ENCODE peak calls at places on chromosome 21, in seven cellular contexts. X is body of pancreas; V is neuronal stem cell; R is transverse colon; D is colonic mucosa; G is IMR-90; K is CD8-positive, alpha-beta T cell. C is an unnamed sample.

GRCh38 chr21:24259241-24259640 is 1348.0 kb downstream of the MRPL39 start:
- DNase-seq in X (no peak), D (no peak), G (peak), V (no peak), K (no peak), R (no peak), C (no peak)

GRCh38 chr21:37503848-37504467 is 137.4 kb downstream of the DYRK1A start:
- DNase-seq in D (no peak), K (no peak), X (no peak), V (no peak), R (no peak), G (peak), C (no peak)

GRCh38 chr21:38297193-38297592 is 40.4 kb downstream of the KCNJ15 start:
- DNase-seq in K (no peak), D (no peak), G (peak), R (no peak), X (no peak), V (no peak), C (no peak)

GRCh38 chr21:31873696-31874599 is 1.1 kb downstream of the HUNK start:
- DNase-seq in V (peak), X (peak), R (peak), D (peak), K (peak), G (peak), C (peak)

GRCh38 chr21:42293649-42294272 is 21.4 kb downstream of the TFF3 start:
- DNase-seq in K (no peak), D (no peak), V (no peak), G (no peak), X (no peak), R (no peak), C (no peak)

GRCh38 chr21:20276954-20277353 is 721.3 kb upstream of the NCAM2 start:
- DNase-seq in X (no peak), G (no peak), R (no peak), K (no peak), V (peak), D (no peak), C (no peak)

GRCh38 chr21:37866027-37866426 is 50.2 kb downstream of the KCNJ6 start:
- DNase-seq in V (no peak), K (no peak), D (no peak), X (peak), R (no peak), G (no peak), C (no peak)

GRCh38 chr21:42038826-42039425 is 28.8 kb upstream of the ZBTB21 start:
- DNase-seq in D (no peak), V (no peak), X (peak), R (no peak), G (peak), K (no peak), C (no peak)

GRCh38 chr21:39681845-39682244 is 63.1 kb upstream of the IGSF5 start:
- DNase-seq in R (no peak), X (no peak), G (peak), D (no peak), K (no peak), V (no peak), C (no peak)

GRCh38 chr21:31921079-31921478 is 48.3 kb downstream of the HUNK start:
- DNase-seq in K (no peak), R (no peak), V (no peak), D (no peak), X (no peak), G (peak), C (no peak)

GRCh38 chr21:36966846-36967657 is 583 bp upstream of the HLCS start:
- DNase-seq in G (no peak), X (peak), K (no peak), D (no peak), V (no peak), R (no peak), C (no peak)

GRCh38 chr21:43190544-43191340 is 21.9 kb downstream of the CRYAA start:
- DNase-seq in K (no peak), G (no peak), V (no peak), X (no peak), D (peak), R (no peak), C (no peak)

GRCh38 chr21:25107708-25108107 is 499.6 kb downstream of the MRPL39 start:
- DNase-seq in X (no peak), G (peak), D (no peak), V (no peak), R (no peak), K (no peak), C (no peak)

GRCh38 chr21:42231761-42232160 is 12.8 kb downstream of the ABCG1 start:
- DNase-seq in K (no peak), V (no peak), R (no peak), X (no peak), G (no peak), D (no peak), C (no peak)

GRCh38 chr21:38769253-38769780 is 36.4 kb upstream of the ETS2 start:
- DNase-seq in K (no peak), V (no peak), R (no peak), G (peak), D (no peak), X (no peak), C (no peak)

DNA sequence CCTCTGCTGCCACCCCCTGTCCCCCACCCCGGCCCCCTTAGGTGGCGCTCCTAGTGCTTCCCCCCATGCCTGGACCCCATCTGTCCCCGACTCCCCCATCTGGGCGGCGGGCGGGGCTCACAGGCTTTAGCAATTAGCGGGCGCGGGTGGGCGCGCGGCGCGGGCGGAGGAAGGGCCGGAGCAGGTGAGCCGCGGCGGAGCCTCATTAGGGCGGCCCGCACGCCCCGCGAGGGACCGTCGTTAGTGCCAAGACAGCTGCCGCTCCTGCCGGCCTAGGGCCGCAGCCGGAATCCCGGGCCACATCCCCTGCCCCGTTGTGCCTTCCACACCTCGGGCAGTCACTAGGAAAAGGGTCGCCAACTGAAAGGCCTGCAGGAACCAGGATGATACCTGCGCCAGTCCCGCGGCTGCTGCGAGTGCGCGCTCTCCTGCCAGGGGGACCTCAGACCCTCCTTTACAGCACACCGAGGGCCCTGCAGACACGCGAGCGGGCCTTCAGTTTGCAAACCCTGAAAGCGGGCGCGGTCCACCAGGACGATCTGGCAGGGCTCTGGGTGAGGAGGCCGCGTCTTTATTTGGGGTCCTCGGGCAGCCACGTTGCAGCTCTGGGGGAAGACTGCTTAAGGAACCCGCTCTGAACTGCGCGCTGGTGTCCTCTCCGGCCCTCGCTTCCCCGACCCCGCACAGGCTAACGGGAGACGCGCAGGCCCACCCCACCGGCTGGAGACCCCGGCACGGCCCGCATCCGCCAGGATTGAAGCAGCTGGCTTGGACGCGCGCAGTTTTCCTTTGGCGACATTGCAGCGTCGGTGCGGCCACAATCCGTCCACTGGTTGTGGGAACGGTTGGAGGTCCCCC is 7.6 kb downstream of the OLIG2 start:
- DNase-seq in G (no peak), X (no peak), K (no peak), R (no peak), D (no peak), V (no peak), C (no peak)
- H3K4me3 ChIP-seq in G (no peak), X (no peak), K (no peak), R (no peak), D (no peak), V (peak), C (no peak)

GRCh38 chr21:44920694-44921604 is at the start of gene ITGB2:
- DNase-seq in K (peak), D (no peak), G (no peak), R (peak), X (peak), V (no peak), C (peak)
- H3K4me3 ChIP-seq in K (peak), D (peak), G (no peak), R (peak), X (no peak), V (peak), C (peak)

DNA sequence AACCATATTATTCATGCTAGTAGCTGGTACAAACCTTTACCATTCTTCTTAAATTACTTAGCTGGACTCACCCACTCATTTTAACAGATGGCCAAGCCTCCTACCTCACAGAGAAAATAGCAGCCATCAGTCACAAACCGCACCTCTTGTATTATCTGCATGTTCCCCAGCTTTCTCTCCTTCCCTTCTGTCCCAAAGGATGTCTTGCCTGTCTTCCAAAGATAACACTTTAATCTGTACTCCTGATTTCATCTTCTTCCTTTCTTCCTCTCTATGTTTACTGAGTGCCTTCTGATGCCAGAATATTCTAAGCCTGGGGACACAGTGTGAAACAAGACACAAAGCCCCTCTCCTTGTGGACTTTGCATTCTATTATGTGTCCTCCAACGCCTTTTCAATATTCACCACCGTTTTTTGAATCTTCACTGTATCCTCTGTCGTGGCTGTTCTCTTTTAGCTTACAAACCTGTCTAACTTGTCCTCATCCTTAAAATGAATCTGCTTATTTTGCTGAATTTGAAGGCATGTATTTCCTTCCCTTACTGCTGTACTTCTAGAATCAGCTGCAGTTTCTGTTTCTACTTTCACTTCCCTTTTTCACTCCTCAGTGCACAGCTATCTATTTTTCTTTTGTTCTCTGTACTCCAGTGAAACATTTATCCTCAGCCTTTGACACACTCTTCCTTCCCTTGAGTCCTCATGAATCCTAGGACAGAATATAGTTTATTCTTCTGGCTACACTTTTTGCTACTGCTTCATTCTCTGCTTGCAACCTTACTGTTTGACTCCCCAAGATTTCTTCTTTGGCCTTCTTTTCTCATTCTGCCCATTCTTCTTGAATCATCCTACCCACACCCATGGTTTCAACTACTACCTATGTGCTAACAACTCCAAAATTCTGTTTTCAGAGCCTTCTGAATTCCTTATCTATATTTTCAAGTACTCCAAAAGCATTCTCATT is 216.9 kb upstream of the SAMSN1 start:
- DNase-seq in G (no peak), R (no peak), K (no peak), D (no peak), V (no peak), X (no peak), C (no peak)
- H3K4me3 ChIP-seq in G (no peak), R (peak), K (no peak), D (no peak), V (no peak), X (no peak), C (no peak)

GRCh38 chr21:45403825-45404725 is 890 bp upstream of the COL18A1 start:
- DNase-seq in G (peak), V (no peak), D (no peak), K (no peak), X (peak), R (peak), C (no peak)
- H3K4me3 ChIP-seq in G (peak), V (peak), D (peak), K (peak), X (no peak), R (peak), C (no peak)

DNA sequence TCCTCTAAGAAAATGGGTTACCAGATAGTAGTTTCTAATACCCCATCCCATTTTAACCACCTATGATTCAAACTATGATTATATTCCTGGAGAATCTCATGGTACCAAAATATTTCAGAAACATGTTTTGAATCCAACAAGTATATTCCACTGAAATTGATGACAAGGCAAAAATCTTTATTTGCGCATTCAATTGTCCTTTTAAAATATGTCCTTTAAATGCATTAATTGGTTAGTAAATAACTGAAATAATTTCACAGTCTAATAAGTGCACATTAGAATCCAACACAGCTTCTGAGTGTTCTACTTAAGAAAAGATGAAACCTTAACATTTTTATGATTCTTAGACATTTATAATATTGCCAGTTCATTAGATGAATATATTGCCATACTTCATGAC is 356.6 kb downstream of the SETD4 start:
- DNase-seq in K (no peak), V (no peak), R (no peak), G (no peak), D (no peak), X (no peak), C (no peak)
- H3K4me3 ChIP-seq in K (no peak), V (no peak), R (no peak), G (no peak), D (no peak), X (no peak), C (no peak)

GRCh38 chr21:28632718-28633408 is 359.8 kb downstream of the LTN1 start:
- DNase-seq in V (peak), D (no peak), X (no peak), G (peak), K (no peak), R (no peak), C (no peak)
- H3K4me3 ChIP-seq in V (no peak), D (no peak), X (no peak), G (no peak), K (no peak), R (no peak), C (no peak)

GRCh38 chr21:33976980-33977720 is 61.5 kb upstream of the ATP5PO start:
- DNase-seq in V (no peak), K (no peak), D (no peak), X (no peak), R (no peak), G (no peak), C (no peak)

GRCh38 chr21:33974513-33975468 is 59.2 kb upstream of the ATP5PO start:
- DNase-seq in D (no peak), K (no peak), G (no peak), V (no peak), X (no peak), R (no peak), C (no peak)

GRCh38 chr21:33977721-33978369 is 62.2 kb upstream of the ATP5PO start:
- DNase-seq in R (no peak), X (no peak), G (no peak), V (no peak), D (peak), K (no peak), C (no peak)

GRCh38 chr21:33975548-33976081 is 60.0 kb upstream of the ATP5PO start:
- DNase-seq in K (peak), V (no peak), X (peak), G (peak), D (no peak), R (peak), C (peak)

DNA sequence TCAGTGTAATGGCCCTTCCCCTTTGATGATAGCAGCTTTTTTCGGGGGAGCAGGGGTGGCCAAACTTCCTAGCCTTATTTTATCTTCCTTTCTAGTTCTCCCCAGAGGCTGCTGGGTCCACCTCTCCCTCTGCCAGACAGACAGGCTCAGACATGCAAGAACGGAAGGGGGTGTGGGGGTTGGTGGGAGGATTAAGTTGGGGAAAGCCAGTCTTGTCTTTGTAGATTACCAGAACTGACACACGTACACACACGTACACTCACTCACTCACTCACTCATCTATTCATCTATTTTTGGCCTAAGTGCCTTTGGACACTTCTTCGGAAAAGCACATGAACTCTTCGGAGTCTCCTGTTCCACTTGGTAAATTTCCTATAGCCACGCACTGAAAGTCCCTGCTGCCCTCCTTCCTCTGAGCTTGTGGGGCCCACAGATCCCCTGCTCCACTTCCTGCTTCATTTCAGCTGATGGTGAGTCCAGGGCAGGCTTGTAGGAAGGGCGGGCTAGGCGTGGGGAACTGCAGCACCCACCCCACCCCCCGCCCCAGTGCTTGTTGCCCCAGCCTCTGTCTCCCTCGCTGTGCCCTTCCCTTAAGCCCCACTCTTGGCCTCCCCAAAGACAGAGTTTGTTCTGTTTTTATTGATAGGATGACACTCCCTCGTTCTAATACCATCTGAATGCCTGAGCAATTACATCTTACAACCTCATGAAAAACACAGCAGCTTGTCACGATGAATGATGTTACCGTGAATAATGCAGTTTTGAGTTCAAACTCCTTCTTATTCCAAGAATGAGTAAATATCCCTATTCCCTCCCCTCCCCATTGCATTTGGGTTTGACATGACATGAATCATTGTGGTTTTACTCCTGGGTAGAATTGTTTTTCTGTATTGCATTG is 60.7 kb upstream of the ATP5PO start:
- DNase-seq in D (peak), V (no peak), X (peak), R (peak), K (peak), G (peak), C (peak)
- H3K4me3 ChIP-seq in D (no peak), V (no peak), X (no peak), R (no peak), K (no peak), G (no peak), C (peak)